ENCODE peak calls at places on chromosome 7, in eight cellular contexts. One of them, this sample, is unnamed.

GRCh38 chr7:99843808-99844207 is 16.0 kb downstream of the CYP3A43 start:
- DNase-seq in kidney glomerular epithelial cell: no peak
- DNase-seq in RWPE1: peak
- DNase-seq in esophagus squamous epithelium: no peak
- DNase-seq in left cardiac atrium: no peak
- DNase-seq in AML-193: no peak
- DNase-seq in activated CD8-positive, alpha-beta memory T cell treated with anti-CD3 and anti-CD28 coated beads, Interleukin-2, amount 50 U/mL, for 4 hours: no peak
- DNase-seq in hippocampal formation: no peak
- DNase-seq in this sample: no peak

GRCh38 chr7:1348836-1349335 is 110.4 kb downstream of the MICALL2 start:
- DNase-seq in kidney glomerular epithelial cell: no peak
- DNase-seq in RWPE1: no peak
- DNase-seq in esophagus squamous epithelium: no peak
- DNase-seq in left cardiac atrium: no peak
- DNase-seq in AML-193: no peak
- DNase-seq in activated CD8-positive, alpha-beta memory T cell treated with anti-CD3 and anti-CD28 coated beads, Interleukin-2, amount 50 U/mL, for 4 hours: no peak
- DNase-seq in hippocampal formation: no peak
- DNase-seq in this sample: no peak

GRCh38 chr7:149317986-149318672 is 56.1 kb downstream of the ZNF783 start:
- DNase-seq in kidney glomerular epithelial cell: no peak
- DNase-seq in RWPE1: no peak
- DNase-seq in esophagus squamous epithelium: no peak
- DNase-seq in left cardiac atrium: no peak
- DNase-seq in AML-193: no peak
- DNase-seq in activated CD8-positive, alpha-beta memory T cell treated with anti-CD3 and anti-CD28 coated beads, Interleukin-2, amount 50 U/mL, for 4 hours: no peak
- DNase-seq in hippocampal formation: no peak
- DNase-seq in this sample: no peak

GRCh38 chr7:48109848-48110663 is 21.0 kb downstream of the UPP1 start:
- DNase-seq in kidney glomerular epithelial cell: peak
- DNase-seq in RWPE1: peak
- DNase-seq in esophagus squamous epithelium: peak
- DNase-seq in left cardiac atrium: peak
- DNase-seq in AML-193: peak
- DNase-seq in activated CD8-positive, alpha-beta memory T cell treated with anti-CD3 and anti-CD28 coated beads, Interleukin-2, amount 50 U/mL, for 4 hours: peak
- DNase-seq in hippocampal formation: peak
- DNase-seq in this sample: peak

GRCh38 chr7:153193144-153193595 is 433.6 kb downstream of the ACTR3B start:
- DNase-seq in kidney glomerular epithelial cell: no peak
- DNase-seq in RWPE1: no peak
- DNase-seq in esophagus squamous epithelium: no peak
- DNase-seq in left cardiac atrium: peak
- DNase-seq in AML-193: no peak
- DNase-seq in activated CD8-positive, alpha-beta memory T cell treated with anti-CD3 and anti-CD28 coated beads, Interleukin-2, amount 50 U/mL, for 4 hours: no peak
- DNase-seq in hippocampal formation: peak
- DNase-seq in this sample: no peak

GRCh38 chr7:135189961-135190360 is 19.5 kb upstream of the CYREN start:
- DNase-seq in kidney glomerular epithelial cell: no peak
- DNase-seq in RWPE1: no peak
- DNase-seq in esophagus squamous epithelium: no peak
- DNase-seq in left cardiac atrium: no peak
- DNase-seq in AML-193: no peak
- DNase-seq in activated CD8-positive, alpha-beta memory T cell treated with anti-CD3 and anti-CD28 coated beads, Interleukin-2, amount 50 U/mL, for 4 hours: no peak
- DNase-seq in hippocampal formation: no peak
- DNase-seq in this sample: no peak

GRCh38 chr7:155665957-155666287 is 21.5 kb downstream of the RBM33 start:
- DNase-seq in kidney glomerular epithelial cell: peak
- DNase-seq in RWPE1: peak
- DNase-seq in esophagus squamous epithelium: no peak
- DNase-seq in left cardiac atrium: no peak
- DNase-seq in AML-193: no peak
- DNase-seq in activated CD8-positive, alpha-beta memory T cell treated with anti-CD3 and anti-CD28 coated beads, Interleukin-2, amount 50 U/mL, for 4 hours: no peak
- DNase-seq in hippocampal formation: no peak
- DNase-seq in this sample: no peak

GRCh38 chr7:55533050-55533728 is 39.1 kb downstream of the VOPP1 start:
- DNase-seq in kidney glomerular epithelial cell: no peak
- DNase-seq in RWPE1: no peak
- DNase-seq in esophagus squamous epithelium: no peak
- DNase-seq in left cardiac atrium: no peak
- DNase-seq in AML-193: peak
- DNase-seq in activated CD8-positive, alpha-beta memory T cell treated with anti-CD3 and anti-CD28 coated beads, Interleukin-2, amount 50 U/mL, for 4 hours: peak
- DNase-seq in hippocampal formation: peak
- DNase-seq in this sample: no peak

GRCh38 chr7:82404094-82404493 is 39.5 kb downstream of the CACNA2D1 start:
- DNase-seq in kidney glomerular epithelial cell: no peak
- DNase-seq in RWPE1: no peak
- DNase-seq in esophagus squamous epithelium: no peak
- DNase-seq in left cardiac atrium: no peak
- DNase-seq in AML-193: no peak
- DNase-seq in activated CD8-positive, alpha-beta memory T cell treated with anti-CD3 and anti-CD28 coated beads, Interleukin-2, amount 50 U/mL, for 4 hours: no peak
- DNase-seq in hippocampal formation: no peak
- DNase-seq in this sample: no peak

GRCh38 chr7:99374121-99375064 is at the start of gene ARPC1B:
- DNase-seq in kidney glomerular epithelial cell: peak
- DNase-seq in RWPE1: peak
- DNase-seq in esophagus squamous epithelium: peak
- DNase-seq in left cardiac atrium: peak
- DNase-seq in AML-193: peak
- DNase-seq in activated CD8-positive, alpha-beta memory T cell treated with anti-CD3 and anti-CD28 coated beads, Interleukin-2, amount 50 U/mL, for 4 hours: peak
- DNase-seq in hippocampal formation: peak
- DNase-seq in this sample: peak

GRCh38 chr7:522071-522937 is 2.7 kb upstream of the PDGFA start:
- DNase-seq in kidney glomerular epithelial cell: peak
- DNase-seq in RWPE1: peak
- DNase-seq in esophagus squamous epithelium: no peak
- DNase-seq in left cardiac atrium: peak
- DNase-seq in AML-193: no peak
- DNase-seq in activated CD8-positive, alpha-beta memory T cell treated with anti-CD3 and anti-CD28 coated beads, Interleukin-2, amount 50 U/mL, for 4 hours: no peak
- DNase-seq in hippocampal formation: no peak
- DNase-seq in this sample: peak

GRCh38 chr7:21044384-21044783 is 257.7 kb upstream of the SP8 start:
- DNase-seq in kidney glomerular epithelial cell: no peak
- DNase-seq in RWPE1: peak
- DNase-seq in esophagus squamous epithelium: no peak
- DNase-seq in left cardiac atrium: no peak
- DNase-seq in AML-193: no peak
- DNase-seq in activated CD8-positive, alpha-beta memory T cell treated with anti-CD3 and anti-CD28 coated beads, Interleukin-2, amount 50 U/mL, for 4 hours: no peak
- DNase-seq in hippocampal formation: no peak
- DNase-seq in this sample: no peak

GRCh38 chr7:6590645-6591110 is 857 bp downstream of the INTS15 start:
- DNase-seq in kidney glomerular epithelial cell: peak
- DNase-seq in RWPE1: no peak
- DNase-seq in esophagus squamous epithelium: no peak
- DNase-seq in left cardiac atrium: no peak
- DNase-seq in AML-193: peak
- DNase-seq in activated CD8-positive, alpha-beta memory T cell treated with anti-CD3 and anti-CD28 coated beads, Interleukin-2, amount 50 U/mL, for 4 hours: no peak
- DNase-seq in hippocampal formation: no peak
- DNase-seq in this sample: no peak

GRCh38 chr7:34622182-34622581 is 35.8 kb upstream of the NPSR1 start:
- DNase-seq in kidney glomerular epithelial cell: no peak
- DNase-seq in RWPE1: no peak
- DNase-seq in esophagus squamous epithelium: no peak
- DNase-seq in left cardiac atrium: no peak
- DNase-seq in AML-193: no peak
- DNase-seq in activated CD8-positive, alpha-beta memory T cell treated with anti-CD3 and anti-CD28 coated beads, Interleukin-2, amount 50 U/mL, for 4 hours: no peak
- DNase-seq in hippocampal formation: no peak
- DNase-seq in this sample: no peak

GRCh38 chr7:106167439-106168136 is 55.5 kb upstream of the SYPL1 start:
- DNase-seq in kidney glomerular epithelial cell: no peak
- DNase-seq in RWPE1: no peak
- DNase-seq in esophagus squamous epithelium: no peak
- DNase-seq in left cardiac atrium: no peak
- DNase-seq in AML-193: peak
- DNase-seq in activated CD8-positive, alpha-beta memory T cell treated with anti-CD3 and anti-CD28 coated beads, Interleukin-2, amount 50 U/mL, for 4 hours: no peak
- DNase-seq in hippocampal formation: no peak
- DNase-seq in this sample: no peak

GRCh38 chr7:21261627-21262564 is 166.0 kb upstream of the SP4 start:
- DNase-seq in kidney glomerular epithelial cell: no peak
- DNase-seq in RWPE1: peak
- DNase-seq in esophagus squamous epithelium: no peak
- DNase-seq in left cardiac atrium: no peak
- DNase-seq in AML-193: peak
- DNase-seq in activated CD8-positive, alpha-beta memory T cell treated with anti-CD3 and anti-CD28 coated beads, Interleukin-2, amount 50 U/mL, for 4 hours: peak
- DNase-seq in hippocampal formation: peak
- DNase-seq in this sample: no peak

GRCh38 chr7:136911362-136911761 is 42.9 kb downstream of the CHRM2 start:
- DNase-seq in kidney glomerular epithelial cell: no peak
- DNase-seq in RWPE1: no peak
- DNase-seq in esophagus squamous epithelium: no peak
- DNase-seq in left cardiac atrium: no peak
- DNase-seq in AML-193: no peak
- DNase-seq in activated CD8-positive, alpha-beta memory T cell treated with anti-CD3 and anti-CD28 coated beads, Interleukin-2, amount 50 U/mL, for 4 hours: no peak
- DNase-seq in hippocampal formation: no peak
- DNase-seq in this sample: no peak

GRCh38 chr7:101017099-101017777 is 2.6 kb upstream of the MUC17 start:
- DNase-seq in kidney glomerular epithelial cell: peak
- DNase-seq in RWPE1: peak
- DNase-seq in esophagus squamous epithelium: no peak
- DNase-seq in left cardiac atrium: peak
- DNase-seq in AML-193: peak
- DNase-seq in activated CD8-positive, alpha-beta memory T cell treated with anti-CD3 and anti-CD28 coated beads, Interleukin-2, amount 50 U/mL, for 4 hours: peak
- DNase-seq in hippocampal formation: no peak
- DNase-seq in this sample: peak

GRCh38 chr7:45246339-45246738 is 88.7 kb downstream of the RAMP3 start:
- DNase-seq in kidney glomerular epithelial cell: no peak
- DNase-seq in RWPE1: no peak
- DNase-seq in esophagus squamous epithelium: no peak
- DNase-seq in left cardiac atrium: no peak
- DNase-seq in AML-193: no peak
- DNase-seq in activated CD8-positive, alpha-beta memory T cell treated with anti-CD3 and anti-CD28 coated beads, Interleukin-2, amount 50 U/mL, for 4 hours: no peak
- DNase-seq in hippocampal formation: no peak
- DNase-seq in this sample: no peak

GRCh38 chr7:37942934-37943610 is 22.6 kb downstream of the EPDR1 start:
- DNase-seq in kidney glomerular epithelial cell: peak
- DNase-seq in RWPE1: no peak
- DNase-seq in esophagus squamous epithelium: no peak
- DNase-seq in left cardiac atrium: peak
- DNase-seq in AML-193: no peak
- DNase-seq in activated CD8-positive, alpha-beta memory T cell treated with anti-CD3 and anti-CD28 coated beads, Interleukin-2, amount 50 U/mL, for 4 hours: no peak
- DNase-seq in hippocampal formation: peak
- DNase-seq in this sample: peak

GRCh38 chr7:44196450-44196872 is 4.3 kb upstream of the YKT6 start:
- DNase-seq in kidney glomerular epithelial cell: peak
- DNase-seq in RWPE1: no peak
- DNase-seq in esophagus squamous epithelium: no peak
- DNase-seq in left cardiac atrium: no peak
- DNase-seq in AML-193: peak
- DNase-seq in activated CD8-positive, alpha-beta memory T cell treated with anti-CD3 and anti-CD28 coated beads, Interleukin-2, amount 50 U/mL, for 4 hours: no peak
- DNase-seq in hippocampal formation: no peak
- DNase-seq in this sample: no peak

GRCh38 chr7:101537205-101537604 is 91.9 kb downstream of the MYL10 start:
- DNase-seq in kidney glomerular epithelial cell: no peak
- DNase-seq in RWPE1: no peak
- DNase-seq in esophagus squamous epithelium: no peak
- DNase-seq in left cardiac atrium: no peak
- DNase-seq in AML-193: no peak
- DNase-seq in activated CD8-positive, alpha-beta memory T cell treated with anti-CD3 and anti-CD28 coated beads, Interleukin-2, amount 50 U/mL, for 4 hours: no peak
- DNase-seq in hippocampal formation: no peak
- DNase-seq in this sample: no peak

GRCh38 chr7:116122972-116123595 is 87.3 kb upstream of the TES start:
- DNase-seq in kidney glomerular epithelial cell: peak
- DNase-seq in RWPE1: peak
- DNase-seq in esophagus squamous epithelium: no peak
- DNase-seq in left cardiac atrium: no peak
- DNase-seq in AML-193: peak
- DNase-seq in activated CD8-positive, alpha-beta memory T cell treated with anti-CD3 and anti-CD28 coated beads, Interleukin-2, amount 50 U/mL, for 4 hours: no peak
- DNase-seq in hippocampal formation: no peak
- DNase-seq in this sample: no peak